ENCODE peak calls at places on chromosomes 16 and 17, in seven cellular contexts. J is fibroblast of lung, L is tibial nerve, Z is IMR-90, K is stomach, S is brain microvascular endothelial cell, U is cardiac muscle cell. Q is an unnamed sample.

GRCh38 chr17:63842173-63842539 is 329 bp downstream of the SMARCD2 start:
- DNase-seq in J (no peak), S (no peak), K (peak), U (no peak), Z (no peak), L (no peak), Q (no peak)

GRCh38 chr17:283911-284675 is 68.5 kb downstream of the RPH3AL start:
- DNase-seq in S (no peak), L (no peak), Z (no peak), U (no peak), J (no peak), K (no peak), Q (no peak)

GRCh38 chr17:38333635-38334295 is 10.0 kb downstream of the GPR179 start:
- DNase-seq in U (peak), L (no peak), K (peak), J (no peak), Z (no peak), S (no peak), Q (no peak)

GRCh38 chr16:50279142-50279865 is 13.0 kb downstream of the ADCY7 start:
- DNase-seq in L (no peak), J (no peak), U (no peak), K (peak), S (no peak), Z (no peak), Q (no peak)

GRCh38 chr17:69223809-69224208 is 4.8 kb downstream of the ABCA10 start:
- DNase-seq in J (peak), K (no peak), Z (peak), L (no peak), S (peak), U (no peak), Q (no peak)

GRCh38 chr16:19419691-19420060 is 2.0 kb downstream of the TMC5 start:
- DNase-seq in J (peak), S (peak), K (peak), U (no peak), Z (peak), L (no peak), Q (no peak)

GRCh38 chr16:54431997-54432367 is 145.4 kb upstream of the IRX3 start:
- DNase-seq in U (no peak), Z (no peak), L (no peak), K (no peak), S (no peak), J (no peak), Q (no peak)

GRCh38 chr17:19009970-19010369 is 5.4 kb upstream of the FAM83G start:
- DNase-seq in S (no peak), J (no peak), Z (no peak), K (no peak), L (no peak), U (no peak), Q (no peak)

GRCh38 chr17:82668631-82669099 is 20.4 kb upstream of the WDR45B start:
- DNase-seq in Z (peak), K (peak), S (peak), U (peak), J (peak), L (no peak), Q (no peak)

GRCh38 chr16:13076878-13077277 is 175.5 kb downstream of the SHISA9 start:
- DNase-seq in J (no peak), S (no peak), L (no peak), K (no peak), Z (no peak), U (no peak), Q (no peak)

GRCh38 chr17:72336026-72336803 is 215.4 kb downstream of the SOX9 start:
- DNase-seq in J (peak), Z (no peak), L (no peak), K (no peak), S (no peak), U (no peak), Q (no peak)

GRCh38 chr16:72285728-72286127 is 113.8 kb upstream of the PMFBP1 start:
- DNase-seq in L (no peak), S (peak), J (peak), K (no peak), U (no peak), Z (peak), Q (no peak)

GRCh38 chr17:66942453-66943264 is 21.8 kb upstream of the CACNG4 start:
- DNase-seq in J (no peak), Z (no peak), L (no peak), S (no peak), K (no peak), U (no peak), Q (no peak)

GRCh38 chr16:1941924-1942809 is 832 bp downstream of the MSRB1 start:
- DNase-seq in L (no peak), S (no peak), Z (no peak), U (no peak), J (peak), K (no peak), Q (no peak)

GRCh38 chr16:85025781-85026653 is 1.6 kb upstream of the KIAA0513 start:
- DNase-seq in K (peak), Z (no peak), U (no peak), S (no peak), J (no peak), L (no peak), Q (no peak)

GRCh38 chr16:53022374-53022773 is 30.3 kb downstream of the CHD9NB start:
- DNase-seq in J (peak), S (peak), U (peak), L (no peak), K (peak), Z (peak), Q (no peak)

GRCh38 chr16:10578474-10579316 is 1.7 kb downstream of the EMP2 start:
- DNase-seq in Z (no peak), S (no peak), K (peak), L (no peak), J (peak), U (peak), Q (no peak)
- TF ChIP-seq CTCF in Z (no peak), S (no peak), K (no peak), L (no peak), J (no peak), U (no peak), Q (no peak)

GRCh38 chr16:628321-629061 is 2.3 kb upstream of the WFIKKN1 start:
- DNase-seq in Z (no peak), L (no peak), S (no peak), U (no peak), J (no peak), K (no peak), Q (no peak)

GRCh38 chr16:630024-630814 is 566 bp upstream of the WFIKKN1 start:
- DNase-seq in L (no peak), J (no peak), Z (no peak), U (no peak), K (no peak), S (no peak), Q (no peak)

GRCh38 chr16:627458-628239 is 3.1 kb upstream of the WFIKKN1 start:
- DNase-seq in J (no peak), U (no peak), L (no peak), Z (no peak), K (peak), S (no peak), Q (no peak)

GRCh38 chr16:630815-631405 is at the start of gene WFIKKN1:
- DNase-seq in K (peak), L (no peak), Z (no peak), U (peak), S (no peak), J (no peak), Q (no peak)

DNA sequence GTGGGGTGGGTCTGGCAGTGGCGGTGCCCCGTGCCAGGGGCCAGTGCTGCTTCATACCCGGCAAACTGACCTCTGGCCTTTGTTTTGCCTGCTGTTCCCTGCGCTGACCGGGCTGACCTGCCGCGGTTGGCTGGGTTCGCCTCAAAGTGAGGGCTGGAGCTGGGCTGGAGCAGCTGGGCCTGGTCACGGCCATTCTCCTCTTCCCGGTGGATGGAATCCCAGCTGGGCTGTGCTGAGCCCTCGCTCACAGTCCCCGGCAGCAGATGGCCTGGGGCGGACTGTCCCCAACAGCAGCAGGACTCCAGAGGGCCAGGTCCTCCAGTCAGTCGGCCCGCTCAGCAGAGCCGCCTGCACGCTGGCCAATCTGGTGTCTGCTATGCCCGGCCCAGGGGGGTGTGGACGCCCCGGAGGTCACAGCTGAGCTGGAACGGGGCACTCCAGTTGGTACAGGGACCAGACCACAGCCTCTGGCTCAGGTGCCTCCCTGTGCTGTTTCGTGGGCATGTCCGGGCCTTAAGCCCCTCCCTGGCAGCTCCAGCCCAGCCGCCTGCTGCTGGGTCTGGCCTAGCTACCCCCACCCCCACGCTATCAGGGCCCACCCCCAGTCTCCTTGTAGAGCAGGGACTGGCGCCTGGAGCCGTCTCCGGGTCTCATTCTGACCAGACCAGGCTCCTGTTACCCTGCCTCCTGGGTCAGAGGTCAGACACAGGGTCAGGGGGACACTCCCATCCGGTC is 1.3 kb upstream of the WFIKKN1 start:
- DNase-seq in Z (no peak), U (peak), K (no peak), L (no peak), J (no peak), S (no peak), Q (no peak)
- H3K4me3 ChIP-seq in Z (no peak), U (no peak), K (no peak), L (no peak), J (no peak), S (no peak), Q (no peak)

DNA sequence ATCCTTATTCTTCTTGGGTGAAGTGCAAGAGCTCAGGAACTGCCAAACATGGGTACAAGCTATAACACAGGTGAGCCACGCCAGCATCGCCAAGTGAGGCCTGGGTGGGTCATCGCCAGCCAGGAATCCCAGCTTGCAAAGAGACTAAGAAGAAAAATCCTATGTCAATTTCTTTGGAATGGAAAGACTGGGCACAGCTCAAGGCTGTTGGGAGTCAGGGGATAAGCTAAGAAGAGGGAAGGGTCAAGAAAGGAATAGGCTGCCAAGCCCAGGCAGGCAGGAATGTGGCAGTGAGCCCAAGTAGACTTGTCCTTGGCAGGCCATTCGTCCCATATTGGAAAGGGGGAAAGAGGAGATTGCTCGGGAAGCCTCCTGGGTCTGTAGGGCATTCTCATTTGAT is 191.4 kb upstream of the CDH5 start:
- DNase-seq in K (no peak), J (no peak), U (no peak), Z (no peak), L (no peak), S (no peak), Q (peak)
- H3K27ac ChIP-seq in K (no peak), J (no peak), U (no peak), Z (no peak), L (no peak), S (no peak), Q (no peak)

GRCh38 chr17:65109990-65110680 is 27.0 kb upstream of the RGS9 start:
- DNase-seq in U (no peak), J (peak), S (no peak), K (no peak), Z (peak), L (no peak), Q (no peak)

GRCh38 chr17:65108152-65108551 is 29.0 kb upstream of the RGS9 start:
- DNase-seq in J (no peak), Z (no peak), L (no peak), K (no peak), U (no peak), S (no peak), Q (no peak)

GRCh38 chr17:65104973-65105372 is 32.2 kb upstream of the RGS9 start:
- DNase-seq in Z (no peak), S (no peak), L (no peak), J (no peak), K (no peak), U (no peak), Q (no peak)

GRCh38 chr17:65104541-65104940 is 32.6 kb upstream of the RGS9 start:
- DNase-seq in K (no peak), S (no peak), U (no peak), J (no peak), L (no peak), Z (no peak), Q (no peak)

DNA sequence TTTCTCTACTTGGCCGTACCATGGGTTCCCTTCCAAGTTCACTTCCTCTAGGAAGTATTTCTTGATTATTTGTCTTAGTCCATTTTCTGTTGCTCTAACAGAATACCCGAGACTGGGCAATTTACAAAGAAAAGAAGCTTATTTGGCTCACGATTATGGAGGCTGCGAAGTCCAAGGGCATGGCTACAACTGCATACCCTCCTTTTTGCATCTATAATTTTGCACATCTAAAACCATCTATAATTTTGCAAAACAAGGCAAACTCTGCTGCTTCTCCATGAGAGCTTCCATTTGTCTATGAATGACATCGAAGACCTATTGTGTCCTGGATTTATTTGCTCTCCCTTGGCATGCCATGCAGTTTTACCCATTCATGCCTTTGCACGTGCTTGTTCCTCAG is 27.6 kb upstream of the RGS9 start:
- DNase-seq in K (no peak), J (no peak), S (no peak), U (no peak), L (no peak), Z (no peak), Q (no peak)
- TF ChIP-seq CTCF in K (no peak), J (no peak), S (no peak), U (no peak), L (no peak), Z (no peak), Q (no peak)

GRCh38 chr17:80649200-80649644 is 104.6 kb downstream of the RPTOR start:
- DNase-seq in U (no peak), L (no peak), J (no peak), K (no peak), Z (no peak), S (no peak), Q (no peak)
- H3K4me3 ChIP-seq in U (no peak), L (no peak), J (no peak), K (no peak), Z (no peak), S (no peak), Q (no peak)

GRCh38 chr17:14797021-14797420 is 468.1 kb downstream of the PMP22 start:
- DNase-seq in J (no peak), U (no peak), L (no peak), K (no peak), S (no peak), Z (no peak), Q (no peak)
- H3K27ac ChIP-seq in J (no peak), U (no peak), L (no peak), K (no peak), S (no peak), Z (no peak), Q (no peak)

DNA sequence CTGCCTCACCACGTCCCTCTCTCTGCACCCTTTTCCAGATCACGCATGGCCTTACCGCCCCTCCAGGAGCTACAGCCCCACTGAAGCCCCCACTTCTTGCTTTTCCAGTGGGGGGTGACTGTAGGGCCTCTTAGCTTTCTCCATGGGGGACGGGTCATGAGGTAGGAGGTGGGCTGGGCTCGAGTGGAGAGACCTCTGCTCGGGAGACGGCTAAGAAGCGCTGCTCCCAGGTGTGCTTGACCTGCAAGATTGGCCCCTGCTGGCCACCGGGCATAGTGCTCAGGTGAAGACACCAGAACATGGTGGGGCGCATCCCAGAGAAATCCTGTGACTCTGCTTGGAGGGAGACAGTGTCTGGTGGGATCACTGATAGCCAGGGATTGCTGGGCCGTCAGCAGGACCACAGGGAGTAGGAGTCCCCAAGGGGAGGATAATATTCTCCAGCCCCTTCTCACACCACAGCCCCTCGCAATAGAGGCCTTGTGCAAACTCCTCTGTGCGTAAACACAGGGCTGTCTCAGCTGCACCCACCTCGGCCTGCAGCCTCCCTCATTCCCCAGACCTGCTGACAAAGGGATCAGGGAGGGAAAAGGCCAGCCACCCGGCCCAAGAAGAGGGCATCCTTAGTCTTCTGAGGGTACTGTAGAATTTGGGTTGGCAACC is 8.9 kb upstream of the GALK1 start:
- DNase-seq in J (no peak), K (no peak), U (no peak), L (no peak), S (no peak), Z (no peak), Q (no peak)
- TF ChIP-seq CTCF in J (no peak), K (peak), U (no peak), L (no peak), S (peak), Z (no peak), Q (no peak)

GRCh38 chr16:88454315-88455057 is 1.4 kb downstream of the ZFPM1 start:
- DNase-seq in L (no peak), S (no peak), K (peak), J (no peak), U (peak), Z (no peak), Q (no peak)

GRCh38 chr16:88458773-88459235 is 5.7 kb downstream of the ZFPM1 start:
- DNase-seq in K (no peak), L (no peak), U (no peak), S (no peak), J (no peak), Z (no peak), Q (no peak)

GRCh38 chr16:88458039-88458772 is 5.1 kb downstream of the ZFPM1 start:
- DNase-seq in K (no peak), J (no peak), U (no peak), Z (no peak), S (no peak), L (no peak), Q (no peak)

GRCh38 chr16:88455610-88456355 is 2.7 kb downstream of the ZFPM1 start:
- DNase-seq in K (peak), U (no peak), L (no peak), Z (peak), S (peak), J (peak), Q (no peak)

GRCh38 chr16:88456356-88457292 is 3.5 kb downstream of the ZFPM1 start:
- DNase-seq in J (no peak), S (no peak), Z (no peak), K (no peak), U (no peak), L (no peak), Q (no peak)
- H3K4me3 ChIP-seq in J (peak), S (peak), Z (peak), K (peak), U (no peak), L (peak), Q (peak)

GRCh38 chr17:74339537-74340195 is 13.6 kb downstream of the KIF19 start:
- DNase-seq in J (no peak), L (no peak), Z (no peak), K (no peak), S (no peak), U (no peak), Q (no peak)

GRCh38 chr17:74340470-74341023 is 14.5 kb downstream of the KIF19 start:
- DNase-seq in K (no peak), L (no peak), Z (no peak), S (no peak), J (no peak), U (no peak), Q (no peak)

GRCh38 chr17:74336307-74336706 is 10.3 kb downstream of the KIF19 start:
- DNase-seq in S (no peak), Z (no peak), J (no peak), K (no peak), U (no peak), L (no peak), Q (no peak)

GRCh38 chr17:74335529-74336062 is 9.6 kb downstream of the KIF19 start:
- DNase-seq in U (no peak), J (no peak), S (no peak), L (no peak), Z (no peak), K (no peak), Q (no peak)

GRCh38 chr17:74337834-74338500 is 11.9 kb downstream of the KIF19 start:
- DNase-seq in K (no peak), Z (no peak), S (no peak), L (no peak), J (no peak), U (no peak), Q (no peak)
- H3K27ac ChIP-seq in K (no peak), Z (no peak), S (no peak), L (peak), J (no peak), U (no peak), Q (no peak)

DNA sequence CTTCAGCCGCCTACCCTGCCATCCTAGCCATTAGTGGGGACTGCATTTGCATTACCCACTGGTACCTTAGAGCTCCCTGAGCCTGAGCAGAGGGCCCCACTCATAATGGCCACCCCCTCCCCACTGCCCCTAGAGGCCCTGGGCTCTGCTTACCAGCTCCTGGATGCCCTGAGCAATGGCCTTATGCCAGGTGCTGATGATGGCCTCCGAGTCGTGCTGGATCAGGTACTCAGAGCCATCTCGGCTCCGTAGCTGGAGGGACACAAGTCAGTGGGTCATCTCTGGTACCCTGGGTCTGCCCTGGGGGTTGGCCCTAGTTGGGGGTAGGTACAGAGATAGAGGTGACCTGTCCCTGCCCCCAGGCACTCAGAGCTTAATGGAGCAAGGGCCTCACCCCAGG is 34.9 kb downstream of the ARHGAP27 start:
- DNase-seq in U (no peak), Z (no peak), L (no peak), K (no peak), J (no peak), S (no peak), Q (no peak)
- TF ChIP-seq CTCF in U (no peak), Z (no peak), L (no peak), K (no peak), J (no peak), S (no peak), Q (no peak)